ENCODE peak calls at places on chromosomes 5 and 9, in eight cellular contexts. One of them, this sample, is unnamed.

GRCh38 chr9:129258823-129259301 is 80.8 kb upstream of the IER5L start:
- DNase-seq in NCI-H1092: no peak
- DNase-seq in tibial artery: no peak
- DNase-seq in AML-193: no peak
- DNase-seq in Peyer's patch: no peak
- DNase-seq in ovary: peak
- DNase-seq in activated T-cell treated with anti-CD3 and anti-CD28 coated beads for 1 hour: no peak
- DNase-seq in GM19239: no peak
- DNase-seq in this sample: no peak

GRCh38 chr9:35426627-35427026 is 63.3 kb upstream of the RUSC2 start:
- DNase-seq in NCI-H1092: no peak
- DNase-seq in tibial artery: no peak
- DNase-seq in AML-193: no peak
- DNase-seq in Peyer's patch: no peak
- DNase-seq in ovary: no peak
- DNase-seq in activated T-cell treated with anti-CD3 and anti-CD28 coated beads for 1 hour: no peak
- DNase-seq in GM19239: no peak
- DNase-seq in this sample: no peak

GRCh38 chr5:167857321-167857720 is 434.1 kb upstream of the WWC1 start:
- DNase-seq in NCI-H1092: no peak
- DNase-seq in tibial artery: no peak
- DNase-seq in AML-193: no peak
- DNase-seq in Peyer's patch: no peak
- DNase-seq in ovary: no peak
- DNase-seq in activated T-cell treated with anti-CD3 and anti-CD28 coated beads for 1 hour: no peak
- DNase-seq in GM19239: no peak
- DNase-seq in this sample: no peak

GRCh38 chr5:68460147-68460760 is 244.7 kb downstream of the PIK3R1 start:
- DNase-seq in NCI-H1092: no peak
- DNase-seq in tibial artery: no peak
- DNase-seq in AML-193: peak
- DNase-seq in Peyer's patch: peak
- DNase-seq in ovary: no peak
- DNase-seq in activated T-cell treated with anti-CD3 and anti-CD28 coated beads for 1 hour: peak
- DNase-seq in GM19239: peak
- DNase-seq in this sample: peak

GRCh38 chr5:154967419-154968024 is 26.6 kb downstream of the MRPL22 start:
- DNase-seq in NCI-H1092: no peak
- DNase-seq in tibial artery: no peak
- DNase-seq in AML-193: no peak
- DNase-seq in Peyer's patch: no peak
- DNase-seq in ovary: no peak
- DNase-seq in activated T-cell treated with anti-CD3 and anti-CD28 coated beads for 1 hour: no peak
- DNase-seq in GM19239: no peak
- DNase-seq in this sample: no peak

GRCh38 chr5:126888180-126888579 is 111.2 kb downstream of the LMNB1 start:
- DNase-seq in NCI-H1092: peak
- DNase-seq in tibial artery: no peak
- DNase-seq in AML-193: no peak
- DNase-seq in Peyer's patch: no peak
- DNase-seq in ovary: no peak
- DNase-seq in activated T-cell treated with anti-CD3 and anti-CD28 coated beads for 1 hour: no peak
- DNase-seq in GM19239: no peak
- DNase-seq in this sample: no peak

GRCh38 chr5:42691413-42691861 is 65.2 kb upstream of the CCDC152 start:
- DNase-seq in NCI-H1092: no peak
- DNase-seq in tibial artery: no peak
- DNase-seq in AML-193: no peak
- DNase-seq in Peyer's patch: no peak
- DNase-seq in ovary: no peak
- DNase-seq in activated T-cell treated with anti-CD3 and anti-CD28 coated beads for 1 hour: no peak
- DNase-seq in GM19239: no peak
- DNase-seq in this sample: peak

GRCh38 chr5:61949054-61949679 is 356.8 kb upstream of the KIF2A start:
- DNase-seq in NCI-H1092: no peak
- DNase-seq in tibial artery: no peak
- DNase-seq in AML-193: no peak
- DNase-seq in Peyer's patch: no peak
- DNase-seq in ovary: no peak
- DNase-seq in activated T-cell treated with anti-CD3 and anti-CD28 coated beads for 1 hour: no peak
- DNase-seq in GM19239: no peak
- DNase-seq in this sample: no peak

This sample was measured in fibroblast of the conjunctiva.